ENCODE peak calls at places on chromosomes 12 and 14, in seven cellular contexts. A, G, E, W, Q, M and C are unnamed samples.

GRCh38 chr14:51293149-51293925 is 53.3 kb downstream of the TMX1 start:
- DNase-seq in A (peak), G (no peak), E (no peak), W (no peak), Q (no peak), M (no peak), C (no peak)

GRCh38 chr12:31715283-31715825 is 13.5 kb downstream of the AMN1 start:
- DNase-seq in A (no peak), G (peak), E (no peak), W (no peak), Q (no peak), M (no peak), C (no peak)

GRCh38 chr14:93073833-93074769 is 41.6 kb downstream of the ITPK1 start:
- DNase-seq in A (peak), G (no peak), E (peak), W (peak), Q (peak), M (no peak), C (no peak)

GRCh38 chr12:42490261-42490842 is 99.2 kb downstream of the PRICKLE1 start:
- DNase-seq in A (no peak), G (no peak), E (no peak), W (no peak), Q (no peak), M (no peak), C (no peak)

GRCh38 chr12:131825146-131825892 is 2.9 kb upstream of the MMP17 start:
- DNase-seq in A (peak), G (no peak), E (no peak), W (no peak), Q (no peak), M (no peak), C (no peak)

GRCh38 chr14:63266106-63266505 is 52.6 kb downstream of the GPHB5 start:
- DNase-seq in A (no peak), G (no peak), E (no peak), W (no peak), Q (no peak), M (no peak), C (no peak)

GRCh38 chr12:11609045-11609444 is 40.4 kb upstream of the ETV6 start:
- DNase-seq in A (no peak), G (no peak), E (no peak), W (no peak), Q (no peak), M (no peak), C (no peak)

GRCh38 chr14:100779691-100780080 is 46.2 kb upstream of the MEG3 start:
- DNase-seq in A (no peak), G (no peak), E (no peak), W (peak), Q (no peak), M (no peak), C (no peak)

GRCh38 chr12:3491938-3492867 is 1.2 kb downstream of the PRMT8 start:
- DNase-seq in A (peak), G (peak), E (no peak), W (no peak), Q (peak), M (peak), C (peak)

GRCh38 chr12:51884676-51885229 is 3.1 kb upstream of the ANKRD33 start:
- DNase-seq in A (peak), G (no peak), E (no peak), W (peak), Q (no peak), M (peak), C (no peak)

GRCh38 chr14:25607095-25607657 is 557.2 kb upstream of the STXBP6 start:
- DNase-seq in A (no peak), G (no peak), E (no peak), W (no peak), Q (no peak), M (no peak), C (no peak)

GRCh38 chr14:69559581-69560011 is 15.1 kb downstream of the CCDC177 start:
- DNase-seq in A (no peak), G (no peak), E (no peak), W (no peak), Q (no peak), M (no peak), C (peak)

GRCh38 chr12:132803125-132803524 is 25.5 kb downstream of the GOLGA3 start:
- DNase-seq in A (no peak), G (no peak), E (no peak), W (no peak), Q (no peak), M (no peak), C (no peak)

GRCh38 chr12:111221296-111222026 is 147.4 kb downstream of the PHETA1 start:
- DNase-seq in A (no peak), G (no peak), E (no peak), W (no peak), Q (no peak), M (no peak), C (no peak)

GRCh38 chr12:113403435-113404415 is at the start of gene SDS:
- DNase-seq in A (no peak), G (no peak), E (peak), W (peak), Q (no peak), M (no peak), C (no peak)

GRCh38 chr12:3224530-3224903 is 147.3 kb downstream of the TSPAN9 start:
- DNase-seq in A (no peak), G (no peak), E (no peak), W (no peak), Q (no peak), M (no peak), C (no peak)

GRCh38 chr12:92139634-92140555 is 5.8 kb downstream of the BTG1 start:
- DNase-seq in A (peak), G (no peak), E (no peak), W (no peak), Q (no peak), M (no peak), C (no peak)

GRCh38 chr12:30754383-30754749 is 385 bp downstream of the CAPRIN2 start:
- DNase-seq in A (no peak), G (no peak), E (no peak), W (no peak), Q (no peak), M (peak), C (no peak)

GRCh38 chr14:88258026-88258425 is 65.0 kb downstream of the KCNK10 start:
- DNase-seq in A (no peak), G (no peak), E (no peak), W (no peak), Q (no peak), M (no peak), C (no peak)

GRCh38 chr12:80441921-80442320 is 2.1 kb upstream of the PTPRQ start:
- DNase-seq in A (peak), G (no peak), E (no peak), W (no peak), Q (no peak), M (no peak), C (no peak)

GRCh38 chr12:104243971-104244370 is 28.4 kb downstream of the TXNRD1 start:
- DNase-seq in A (no peak), G (no peak), E (no peak), W (no peak), Q (no peak), M (no peak), C (no peak)

GRCh38 chr14:64198486-64198885 is 95.7 kb downstream of the ESR2 start:
- DNase-seq in A (no peak), G (no peak), E (no peak), W (no peak), Q (no peak), M (no peak), C (no peak)

GRCh38 chr12:126747530-126748149 is 1519.3 kb upstream of the TMEM132C start:
- DNase-seq in A (no peak), G (peak), E (no peak), W (peak), Q (peak), M (peak), C (peak)

GRCh38 chr14:74140374-74140850 is 55.7 kb downstream of the LIN52 start:
- DNase-seq in A (peak), G (no peak), E (peak), W (peak), Q (peak), M (no peak), C (no peak)

GRCh38 chr12:106118-106561 is 39.6 kb downstream of the IQSEC3 start:
- DNase-seq in A (no peak), G (peak), E (no peak), W (peak), Q (no peak), M (peak), C (no peak)

GRCh38 chr14:23093993-23094665 is 807 bp downstream of the ACIN1 start:
- DNase-seq in A (no peak), G (no peak), E (no peak), W (no peak), Q (no peak), M (peak), C (no peak)

GRCh38 chr12:7667025-7667575 is 1.4 kb upstream of the APOBEC1 start:
- DNase-seq in A (no peak), G (no peak), E (no peak), W (no peak), Q (no peak), M (peak), C (no peak)

GRCh38 chr12:104215638-104216297 is at the start of gene TXNRD1:
- DNase-seq in A (peak), G (peak), E (peak), W (peak), Q (peak), M (peak), C (peak)

GRCh38 chr12:47954058-47954457 is 9.3 kb upstream of the TMEM106C start:
- DNase-seq in A (no peak), G (no peak), E (no peak), W (peak), Q (no peak), M (no peak), C (no peak)

GRCh38 chr12:94304012-94304411 is 155.6 kb downstream of the PLXNC1 start:
- DNase-seq in A (no peak), G (no peak), E (no peak), W (no peak), Q (no peak), M (no peak), C (no peak)

GRCh38 chr12:45660330-45660729 is 69.2 kb upstream of the ARID2 start:
- DNase-seq in A (peak), G (no peak), E (no peak), W (no peak), Q (no peak), M (no peak), C (no peak)

GRCh38 chr12:58285551-58285950 is 344.2 kb downstream of the ATP23 start:
- DNase-seq in A (no peak), G (no peak), E (no peak), W (no peak), Q (no peak), M (no peak), C (no peak)

GRCh38 chr12:46217686-46218508 is 50.9 kb downstream of the SLC38A1 start:
- DNase-seq in A (no peak), G (peak), E (peak), W (peak), Q (no peak), M (no peak), C (no peak)

GRCh38 chr14:105474478-105475268 is at the start of gene CRIP2:
- DNase-seq in A (no peak), G (peak), E (no peak), W (no peak), Q (no peak), M (peak), C (no peak)

GRCh38 chr14:37708481-37708880 is 113.1 kb downstream of the TTC6 start:
- DNase-seq in A (no peak), G (no peak), E (no peak), W (no peak), Q (no peak), M (no peak), C (no peak)

GRCh38 chr14:37711499-37712475 is 116.4 kb downstream of the TTC6 start:
- DNase-seq in A (no peak), G (no peak), E (no peak), W (no peak), Q (no peak), M (no peak), C (no peak)

GRCh38 chr14:37707716-37708115 is 112.3 kb downstream of the TTC6 start:
- DNase-seq in A (no peak), G (no peak), E (no peak), W (no peak), Q (no peak), M (no peak), C (no peak)

GRCh38 chr14:37712976-37713431 is 117.6 kb downstream of the TTC6 start:
- DNase-seq in A (no peak), G (no peak), E (no peak), W (no peak), Q (no peak), M (no peak), C (no peak)

GRCh38 chr14:37709419-37710195 is 114.2 kb downstream of the TTC6 start:
- DNase-seq in A (peak), G (no peak), E (no peak), W (no peak), Q (no peak), M (no peak), C (no peak)
- TF ChIP-seq CTCF in A (peak), G (no peak), E (no peak), W (no peak), Q (no peak), M (peak), C (peak)

DNA sequence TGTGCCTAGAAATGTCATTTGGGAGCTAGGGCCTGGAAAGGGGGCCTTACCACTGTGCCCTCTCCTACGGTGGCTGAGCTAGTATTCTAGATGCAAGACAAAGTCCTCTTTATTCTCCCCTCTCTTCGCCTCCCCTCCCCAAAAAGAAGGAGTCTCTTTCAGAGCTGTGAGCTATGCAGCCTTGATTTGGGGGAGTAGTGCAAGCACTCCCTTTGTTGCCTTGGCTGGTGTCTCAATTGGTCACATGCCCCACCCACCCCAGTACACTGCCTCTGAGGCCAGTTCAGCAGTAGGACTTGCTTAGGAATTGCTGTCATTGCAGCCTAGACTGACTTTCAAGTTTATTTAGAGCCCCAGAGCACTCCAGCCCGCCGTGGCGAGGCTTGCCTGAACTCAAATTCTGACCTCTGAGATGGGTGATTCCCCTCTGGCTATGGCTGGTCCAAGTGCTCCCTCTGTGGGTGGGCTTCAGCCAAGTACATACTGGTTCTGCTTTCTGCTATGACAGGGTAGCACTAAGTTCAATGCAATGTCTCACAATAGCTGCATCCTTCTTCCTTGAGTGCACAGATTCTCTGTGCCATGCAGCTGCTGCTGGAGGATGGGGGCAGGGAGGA is 37.0 kb upstream of the FBXO33 start:
- DNase-seq in A (no peak), G (peak), E (no peak), W (no peak), Q (no peak), M (no peak), C (peak)
- TF ChIP-seq CTCF in A (no peak), G (peak), E (no peak), W (no peak), Q (peak), M (no peak), C (peak)

DNA sequence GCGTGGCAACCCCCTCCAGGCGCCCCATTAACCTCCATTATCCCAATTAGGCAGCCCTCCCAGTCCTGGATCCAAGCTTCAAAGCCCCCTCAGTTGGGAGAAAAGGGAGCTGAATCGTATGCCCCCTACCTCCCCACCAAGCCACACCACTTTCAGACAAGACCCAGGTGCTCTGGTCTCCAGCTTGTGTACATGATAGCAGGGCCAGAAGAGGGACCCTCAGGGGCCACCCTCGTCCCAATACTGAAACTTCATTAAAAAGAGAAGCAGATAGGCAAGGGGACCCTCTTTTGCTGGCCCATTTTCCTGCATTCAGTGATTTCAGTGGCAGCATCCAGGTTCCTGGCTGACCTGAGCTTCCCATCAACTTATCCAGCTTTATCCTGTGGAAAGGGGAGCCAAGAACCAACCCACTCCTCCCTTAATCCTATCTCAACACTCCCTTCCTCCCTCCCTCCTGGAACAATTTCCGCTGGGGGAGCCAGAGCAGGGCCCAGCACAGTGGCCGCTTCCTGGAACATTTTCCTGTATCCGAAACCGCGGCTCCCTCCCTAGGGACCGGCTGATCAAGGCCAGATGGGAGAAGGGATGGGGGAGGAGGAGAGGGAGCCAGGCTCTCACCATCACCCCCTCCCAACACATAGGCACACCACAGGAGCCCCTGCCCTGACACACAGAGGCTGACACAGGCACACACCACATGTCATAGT is 9.5 kb upstream of the SP7 start:
- DNase-seq in A (peak), G (peak), E (no peak), W (no peak), Q (no peak), M (no peak), C (no peak)
- TF ChIP-seq CTCF in A (no peak), G (no peak), E (no peak), W (no peak), Q (no peak), M (no peak), C (no peak)

DNA sequence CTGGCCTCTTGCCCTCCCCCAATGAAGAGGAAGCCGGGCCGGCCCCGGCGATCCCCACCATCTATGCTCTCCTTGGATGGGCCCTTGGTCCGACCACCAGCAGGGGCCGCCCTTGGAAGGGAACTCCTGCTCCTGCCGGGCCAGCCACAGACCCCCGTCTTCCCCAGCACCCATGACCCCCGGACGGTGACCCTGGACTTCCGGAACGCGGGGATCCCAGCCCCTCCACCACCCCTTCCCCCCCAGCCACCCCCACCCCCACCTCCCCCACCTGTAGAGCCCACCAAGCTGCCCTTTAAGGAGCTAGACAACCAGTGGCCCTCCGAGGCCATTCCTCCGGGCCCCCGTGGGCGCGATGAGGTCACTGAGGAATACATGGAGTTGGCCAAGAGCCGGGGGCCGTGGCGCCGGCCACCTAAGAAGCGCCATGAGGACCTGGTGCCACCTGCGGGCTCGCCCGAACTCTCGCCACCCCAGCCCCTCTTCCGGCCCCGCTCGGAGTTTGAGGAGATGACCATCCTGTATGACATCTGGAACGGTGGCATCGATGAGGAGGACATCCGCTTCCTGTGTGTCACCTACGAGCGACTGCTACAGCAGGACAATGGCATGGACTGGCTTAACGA is 19.4 kb downstream of the SETD1B start:
- DNase-seq in A (no peak), G (no peak), E (no peak), W (no peak), Q (no peak), M (no peak), C (no peak)
- TF ChIP-seq CTCF in A (no peak), G (no peak), E (no peak), W (no peak), Q (no peak), M (peak), C (no peak)